ENCODE peak calls at places on chromosome 14, in nine cellular contexts. W, B, V, U, X, Q, I, G and D are unnamed samples.
A peak's percentile ranks its signal among the peaks of the same experiment; 100 is the strongest.

GRCh38 chr14:92546347-92547053 is 32.9 kb downstream of the RIN3 start:
- DNase-seq in W (peak; percentile 72), B (no peak), V (no peak), U (no peak), X (no peak), Q (peak; percentile 44), I (peak; percentile 21), G (no peak), D (peak; percentile 22)

GRCh38 chr14:105087963-105088811 is 23.0 kb upstream of the GPR132 start:
- DNase-seq in W (peak; percentile 84), B (peak; percentile 62), V (peak; percentile 30), U (peak; percentile 69), X (peak; percentile 90), Q (peak; percentile 60), I (peak; percentile 66), G (peak; percentile 72), D (no peak)

GRCh38 chr14:31897581-31898186 is 179.4 kb upstream of the ARHGAP5 start:
- DNase-seq in W (peak; percentile 17), B (no peak), V (no peak), U (peak; percentile 37), X (no peak), Q (no peak), I (no peak), G (peak; percentile 80), D (no peak)

GRCh38 chr14:105248368-105249174 is at the start of gene BTBD6:
- DNase-seq in W (peak; percentile 78), B (peak; percentile 89), V (peak; percentile 99), U (peak; percentile 73), X (peak; percentile 96), Q (peak; percentile 85), I (peak; percentile 76), G (peak; percentile 87), D (peak; percentile 22)

GRCh38 chr14:95023886-95024285 is 133.4 kb downstream of the DICER1 start:
- DNase-seq in W (no peak), B (no peak), V (no peak), U (peak; percentile 38), X (peak; percentile 36), Q (no peak), I (no peak), G (no peak), D (no peak)

GRCh38 chr14:101501858-101502615 is 59.3 kb upstream of the DIO3 start:
- DNase-seq in W (no peak), B (no peak), V (no peak), U (no peak), X (no peak), Q (no peak), I (no peak), G (no peak), D (no peak)

GRCh38 chr14:64510825-64511679 is 6.5 kb downstream of the ZBTB1 start:
- DNase-seq in W (peak; percentile 79), B (no peak), V (peak; percentile 34), U (peak; percentile 80), X (peak; percentile 85), Q (peak; percentile 32), I (peak; percentile 60), G (peak; percentile 83), D (peak; percentile 63)

GRCh38 chr14:27573018-27573417 is 975.2 kb upstream of the NOVA1 start:
- DNase-seq in W (no peak), B (no peak), V (no peak), U (no peak), X (no peak), Q (no peak), I (no peak), G (no peak), D (no peak)

GRCh38 chr14:102867826-102868580 is 54.5 kb upstream of the AMN start:
- DNase-seq in W (no peak), B (no peak), V (no peak), U (no peak), X (peak; percentile 21), Q (no peak), I (no peak), G (no peak), D (no peak)

GRCh38 chr14:53035796-53036195 is 84.9 kb upstream of the FERMT2 start:
- DNase-seq in W (peak; percentile 53), B (no peak), V (no peak), U (peak; percentile 50), X (no peak), Q (no peak), I (no peak), G (peak; percentile 42), D (no peak)

GRCh38 chr14:38199076-38199475 is 8.6 kb upstream of the SSTR1 start:
- DNase-seq in W (no peak), B (no peak), V (no peak), U (no peak), X (no peak), Q (no peak), I (no peak), G (no peak), D (no peak)

GRCh38 chr14:60300019-60300418 is 51.0 kb downstream of the PPM1A start:
- DNase-seq in W (no peak), B (no peak), V (no peak), U (no peak), X (no peak), Q (no peak), I (no peak), G (no peak), D (no peak)

GRCh38 chr14:55535521-55536207 is 44.3 kb upstream of the KTN1 start:
- DNase-seq in W (no peak), B (no peak), V (no peak), U (no peak), X (no peak), Q (no peak), I (no peak), G (no peak), D (no peak)

GRCh38 chr14:89960895-89961294 is 5.2 kb downstream of the TDP1 start:
- DNase-seq in W (no peak), B (no peak), V (no peak), U (no peak), X (no peak), Q (no peak), I (no peak), G (no peak), D (no peak)

GRCh38 chr14:54737132-54737711 is 165.4 kb downstream of the GCH1 start:
- DNase-seq in W (peak; percentile 51), B (no peak), V (no peak), U (peak; percentile 61), X (no peak), Q (no peak), I (peak; percentile 85), G (peak; percentile 74), D (peak; percentile 37)

GRCh38 chr14:56474419-56475022 is 105.1 kb upstream of the TMEM260 start:
- DNase-seq in W (peak; percentile 59), B (no peak), V (peak; percentile 34), U (peak; percentile 66), X (peak; percentile 72), Q (peak; percentile 19), I (peak; percentile 41), G (peak; percentile 63), D (peak; percentile 17)

GRCh38 chr14:81452766-81453165 is 52.6 kb upstream of the STON2 start:
- DNase-seq in W (no peak), B (no peak), V (no peak), U (no peak), X (no peak), Q (no peak), I (no peak), G (no peak), D (no peak)

GRCh38 chr14:30808576-30808975 is 65.8 kb upstream of the COCH start:
- DNase-seq in W (no peak), B (no peak), V (no peak), U (no peak), X (no peak), Q (no peak), I (peak; percentile 3), G (peak; percentile 4), D (no peak)

DNA sequence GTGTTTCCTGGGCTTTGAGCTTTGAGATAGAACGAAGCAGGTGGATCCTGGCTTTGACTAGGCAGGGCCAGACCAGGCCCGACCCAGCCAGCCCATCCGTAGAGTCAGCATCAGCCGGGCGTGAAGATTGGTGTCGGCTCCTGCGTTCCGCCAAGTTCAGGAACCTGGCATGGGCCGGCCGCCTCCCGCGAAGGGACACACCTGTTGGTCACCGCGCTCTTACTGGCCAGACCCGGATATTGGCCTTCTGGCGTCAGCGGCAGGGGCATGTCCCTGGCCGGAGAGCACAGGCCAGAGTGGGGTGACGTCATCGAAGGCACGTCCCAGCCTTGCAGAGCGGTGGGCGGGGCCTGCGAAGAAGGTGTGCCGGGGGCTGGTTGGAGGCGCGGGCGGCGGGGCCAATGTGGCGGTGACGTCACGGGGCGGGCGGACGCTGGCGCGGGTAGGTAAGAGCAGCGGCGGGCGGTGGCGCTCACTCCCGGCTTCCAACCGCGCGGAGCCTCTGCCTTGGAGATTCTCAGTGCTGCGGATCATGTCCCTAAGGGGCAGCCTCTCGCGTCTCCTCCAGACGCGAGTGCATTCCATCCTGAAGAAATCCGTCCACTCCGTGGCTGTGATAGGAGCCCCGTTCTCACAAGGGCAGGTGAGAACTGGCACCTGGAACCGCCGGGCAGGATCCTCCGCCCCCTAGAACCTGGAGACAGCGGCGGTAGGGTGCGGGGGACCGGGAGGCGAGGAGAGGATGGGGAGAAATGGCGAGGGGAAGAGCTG is at the start of gene ARG2:
- DNase-seq in W (peak; percentile 91), B (peak; percentile 97), V (peak; percentile 95), U (peak; percentile 82), X (peak; percentile 100), Q (peak; percentile 91), I (peak; percentile 87), G (peak; percentile 90), D (peak; percentile 70)
- TF ChIP-seq CTCF in W (no peak), B (no peak), V (no peak), U (no peak), X (no peak), Q (no peak), I (peak; percentile 23), G (no peak), D (no peak)

GRCh38 chr14:74955229-74955999 is at the start of gene PGF:
- DNase-seq in W (no peak), B (peak; percentile 75), V (peak; percentile 77), U (no peak), X (peak; percentile 86), Q (peak; percentile 50), I (no peak), G (peak; percentile 55), D (no peak)
- TF ChIP-seq CTCF in W (no peak), B (no peak), V (no peak), U (no peak), X (no peak), Q (no peak), I (peak; percentile 9), G (no peak), D (no peak)

GRCh38 chr14:39469094-39469710 is 37.0 kb upstream of the FBXO33 start:
- DNase-seq in W (peak; percentile 23), B (no peak), V (peak; percentile 32), U (peak; percentile 8), X (peak; percentile 24), Q (no peak), I (no peak), G (peak; percentile 30), D (no peak)
- TF ChIP-seq CTCF in W (peak; percentile 25), B (peak; percentile 29), V (peak; percentile 60), U (no peak), X (peak; percentile 23), Q (no peak), I (peak; percentile 14), G (peak; percentile 47), D (peak; percentile 39)

GRCh38 chr14:91348861-91349465 is 68.7 kb downstream of the CCDC88C start:
- DNase-seq in W (peak; percentile 15), B (no peak), V (no peak), U (peak; percentile 7), X (no peak), Q (no peak), I (no peak), G (no peak), D (no peak)
- TF ChIP-seq CTCF in W (no peak), B (no peak), V (no peak), U (no peak), X (no peak), Q (no peak), I (no peak), G (no peak), D (no peak)